ENCODE peak calls at places on chromosomes 1 and 21, in four cellular contexts. Y is pulmonary artery endothelial cell, T is heart right ventricle, F is nephron progenitor cell. V is an unnamed sample.

GRCh38 chr1:89966666-89967065 is 28.2 kb upstream of the ZNF326 start:
- DNase-seq in Y (no peak), T (no peak), F (no peak), V (no peak)

GRCh38 chr21:35046223-35046690 is 2.8 kb downstream of the RUNX1 start:
- DNase-seq in Y (no peak), T (no peak), F (no peak), V (no peak)

GRCh38 chr1:34476371-34476770 is 278.5 kb upstream of the GJB5 start:
- DNase-seq in Y (no peak), T (no peak), F (no peak), V (no peak)

GRCh38 chr1:41240806-41241747 is 1.0 kb downstream of the SCMH1 start:
- DNase-seq in Y (no peak), T (peak; percentile 29), F (peak; percentile 64), V (peak; percentile 92)

GRCh38 chr1:111989531-111990025 is at the start of gene KCND3:
- DNase-seq in Y (no peak), T (no peak), F (peak; percentile 74), V (no peak)

GRCh38 chr21:46077674-46078101 is 20.2 kb upstream of the COL6A2 start:
- DNase-seq in Y (no peak), T (no peak), F (no peak), V (no peak)

GRCh38 chr1:172394167-172394751 is 26.2 kb upstream of the C1orf105 start:
- DNase-seq in Y (no peak), T (no peak), F (no peak), V (peak; percentile 57)

GRCh38 chr1:117366982-117367768 is at the start of gene MAN1A2:
- DNase-seq in Y (peak; percentile 37), T (peak; percentile 91), F (peak; percentile 77), V (peak; percentile 97)

GRCh38 chr1:51119331-51119730 is 17.3 kb downstream of the C1orf185 start:
- DNase-seq in Y (no peak), T (no peak), F (no peak), V (no peak)

GRCh38 chr1:22018583-22019559 is 17.4 kb downstream of the CELA3A start:
- DNase-seq in Y (peak; percentile 56), T (no peak), F (no peak), V (no peak)

GRCh38 chr1:3494321-3495308 is 40.1 kb downstream of the ARHGEF16 start:
- DNase-seq in Y (no peak), T (no peak), F (no peak), V (no peak)

GRCh38 chr1:201551877-201552731 is 13.2 kb downstream of the NAV1 start:
- DNase-seq in Y (no peak), T (no peak), F (no peak), V (no peak)

GRCh38 chr21:33931799-33932390 is 16.3 kb upstream of the ATP5PO start:
- DNase-seq in Y (no peak), T (no peak), F (no peak), V (no peak)

GRCh38 chr1:110188116-110188618 is 21.9 kb upstream of the KCNC4 start:
- DNase-seq in Y (no peak), T (peak; percentile 61), F (no peak), V (no peak)

GRCh38 chr1:24930703-24931480 is 816 bp upstream of the RUNX3 start:
- DNase-seq in Y (no peak), T (no peak), F (peak; percentile 37), V (peak; percentile 84)

GRCh38 chr1:8165595-8166360 is 139.7 kb upstream of the ERRFI1 start:
- DNase-seq in Y (no peak), T (no peak), F (no peak), V (no peak)

GRCh38 chr1:3531928-3532327 is 77.5 kb downstream of the ARHGEF16 start:
- DNase-seq in Y (no peak), T (peak; percentile 25), F (no peak), V (no peak)

GRCh38 chr1:6348511-6349191 is 44.9 kb downstream of the ACOT7 start:
- DNase-seq in Y (peak; percentile 80), T (peak; percentile 47), F (no peak), V (no peak)

GRCh38 chr1:160774886-160775719 is 20.9 kb upstream of the LY9 start:
- DNase-seq in Y (no peak), T (no peak), F (no peak), V (no peak)

GRCh38 chr1:22370190-22370498 is 81.5 kb upstream of the ZBTB40 start:
- DNase-seq in Y (no peak), T (no peak), F (no peak), V (no peak)

GRCh38 chr21:38712076-38712475 is 93.7 kb upstream of the ETS2 start:
- DNase-seq in Y (peak; percentile 35), T (peak; percentile 19), F (peak; percentile 8), V (no peak)

GRCh38 chr1:6544831-6545230 is 9.5 kb downstream of the NOL9 start:
- DNase-seq in Y (peak; percentile 63), T (no peak), F (no peak), V (no peak)

GRCh38 chr21:46639489-46640386 is 4.3 kb downstream of the PRMT2 start:
- DNase-seq in Y (no peak), T (no peak), F (no peak), V (no peak)

GRCh38 chr1:234963904-234964702 is 164.5 kb downstream of the TOMM20 start:
- DNase-seq in Y (no peak), T (peak; percentile 66), F (no peak), V (no peak)

GRCh38 chr1:41357451-41358151 is 3.6 kb upstream of the FOXO6 start:
- DNase-seq in Y (no peak), T (peak; percentile 67), F (peak; percentile 37), V (no peak)

GRCh38 chr1:84944767-84945486 is 51.9 kb upstream of the LPAR3 start:
- DNase-seq in Y (peak; percentile 77), T (peak; percentile 79), F (peak; percentile 58), V (no peak)

GRCh38 chr1:72182859-72183258 is 99.5 kb downstream of the NEGR1 start:
- DNase-seq in Y (no peak), T (no peak), F (no peak), V (no peak)

GRCh38 chr1:6098303-6099215 is 52.9 kb downstream of the KCNAB2 start:
- DNase-seq in Y (no peak), T (peak; percentile 49), F (peak; percentile 1), V (no peak)

GRCh38 chr1:91819038-91819788 is 66.7 kb downstream of the TGFBR3 start:
- DNase-seq in Y (no peak), T (no peak), F (no peak), V (no peak)

GRCh38 chr1:5915587-5916571 is 76.3 kb downstream of the NPHP4 start:
- DNase-seq in Y (no peak), T (no peak), F (peak; percentile 25), V (no peak)

GRCh38 chr1:107430540-107431228 is 289.8 kb downstream of the NTNG1 start:
- DNase-seq in Y (no peak), T (peak; percentile 12), F (peak; percentile 28), V (peak; percentile 23)

GRCh38 chr1:224988042-224988441 is 58.6 kb downstream of the DNAH14 start:
- DNase-seq in Y (no peak), T (no peak), F (no peak), V (no peak)

GRCh38 chr1:70146488-70146887 is 58.9 kb downstream of the LRRC40 start:
- DNase-seq in Y (no peak), T (no peak), F (no peak), V (no peak)

GRCh38 chr1:60569189-60569588 is 495.6 kb upstream of the C1orf87 start:
- DNase-seq in Y (no peak), T (no peak), F (no peak), V (no peak)

GRCh38 chr1:80349218-80349617 is 1342.7 kb upstream of the ADGRL4 start:
- DNase-seq in Y (no peak), T (no peak), F (peak; percentile 2), V (no peak)